ENCODE peak calls at places on chromosomes 5 and 9, in four cellular contexts. W, T, V and L are unnamed samples.

GRCh38 chr9:122314193-122314592 is 49.5 kb downstream of the MRRF start:
- DNase-seq in W (peak; percentile 35), T (no peak), V (no peak), L (no peak)

GRCh38 chr5:135163391-135163790 is 129.4 kb upstream of the PITX1 start:
- DNase-seq in W (no peak), T (no peak), V (no peak), L (no peak)

GRCh38 chr9:128358090-128358489 is 13.1 kb upstream of the URM1 start:
- DNase-seq in W (no peak), T (no peak), V (no peak), L (no peak)

GRCh38 chr5:33662721-33663435 is 222.1 kb downstream of the TARS1 start:
- DNase-seq in W (no peak), T (no peak), V (no peak), L (no peak)

GRCh38 chr5:119269061-119269579 is 86.7 kb upstream of the TNFAIP8 start:
- DNase-seq in W (peak; percentile 27), T (peak; percentile 45), V (no peak), L (no peak)

GRCh38 chr5:72776684-72777083 is 39.8 kb upstream of the TNPO1 start:
- DNase-seq in W (no peak), T (no peak), V (no peak), L (no peak)

GRCh38 chr5:52783226-52783959 is 4.3 kb upstream of the ITGA1 start:
- DNase-seq in W (no peak), T (no peak), V (no peak), L (no peak)

GRCh38 chr9:98906273-98907040 is 37.2 kb upstream of the COL15A1 start:
- DNase-seq in W (peak; percentile 2), T (peak; percentile 48), V (no peak), L (no peak)

GRCh38 chr9:2085719-2086515 is 70.8 kb downstream of the SMARCA2 start:
- DNase-seq in W (no peak), T (no peak), V (no peak), L (no peak)

GRCh38 chr5:32507738-32508434 is 63.3 kb upstream of the ZFR start:
- DNase-seq in W (no peak), T (no peak), V (no peak), L (no peak)

GRCh38 chr9:137642118-137642601 is 23.4 kb downstream of the EHMT1 start:
- DNase-seq in W (no peak), T (no peak), V (no peak), L (no peak)

GRCh38 chr5:142356318-142356715 is 31.5 kb upstream of the SPRY4 start:
- DNase-seq in W (no peak), T (no peak), V (no peak), L (no peak)

GRCh38 chr5:1383344-1383743 is 38.4 kb upstream of the CLPTM1L start:
- DNase-seq in W (no peak), T (no peak), V (no peak), L (no peak)

GRCh38 chr5:90968319-90968718 is 409.7 kb downstream of the ADGRV1 start:
- DNase-seq in W (no peak), T (no peak), V (no peak), L (no peak)

GRCh38 chr5:179166886-179167841 is 107.0 kb downstream of the ZNF354C start:
- DNase-seq in W (no peak), T (peak; percentile 76), V (no peak), L (peak; percentile 57)

GRCh38 chr5:97876272-97876671 is 693.2 kb upstream of the RIOK2 start:
- DNase-seq in W (no peak), T (no peak), V (no peak), L (no peak)

GRCh38 chr5:143033535-143034260 is 263.5 kb downstream of the ARHGAP26 start:
- DNase-seq in W (no peak), T (no peak), V (no peak), L (no peak)

GRCh38 chr5:140965905-140966292 is 377 bp upstream of the PCDHAC2 start:
- DNase-seq in W (peak; percentile 29), T (peak; percentile 19), V (no peak), L (no peak)

GRCh38 chr9:83583151-83584014 is 39.6 kb upstream of the IDNK start:
- DNase-seq in W (peak; percentile 14), T (peak; percentile 76), V (no peak), L (peak; percentile 4)

GRCh38 chr9:133199648-133200321 is 9.3 kb downstream of the OBP2B start:
- DNase-seq in W (no peak), T (no peak), V (no peak), L (no peak)

GRCh38 chr9:132996526-132996925 is 18.0 kb downstream of the GFI1B start:
- DNase-seq in W (no peak), T (no peak), V (no peak), L (no peak)

GRCh38 chr5:76811214-76811613 is 7.6 kb upstream of the F2RL1 start:
- DNase-seq in W (no peak), T (no peak), V (no peak), L (no peak)

GRCh38 chr9:110714314-110714713 is 45.7 kb downstream of the MUSK start:
- DNase-seq in W (peak; percentile 31), T (peak; percentile 18), V (no peak), L (no peak)

GRCh38 chr9:108860764-108861163 is 1.3 kb upstream of the ACTL7A start:
- DNase-seq in W (no peak), T (no peak), V (no peak), L (no peak)

GRCh38 chr5:179123109-179123426 is 62.9 kb downstream of the ZNF354C start:
- DNase-seq in W (no peak), T (no peak), V (peak; percentile 38), L (no peak)